ENCODE peak calls at places on chromosomes 3 and 15, in six cellular contexts. One of them, this sample, is unnamed.
A peak's percentile ranks its signal among the peaks of the same experiment; 100 is the strongest.

GRCh38 chr15:62554164-62554563 is 389.1 kb upstream of the C2CD4B start:
- ATAC-seq in upper lobe of left lung: no peak
- ATAC-seq in A549: no peak
- ATAC-seq in HepG2: no peak
- ATAC-seq in GM12878: peak; percentile 29
- ATAC-seq in K562: no peak
- ATAC-seq in this sample: no peak

GRCh38 chr15:39140060-39140604 is 440.7 kb upstream of the THBS1 start:
- ATAC-seq in upper lobe of left lung: peak; percentile 72
- ATAC-seq in A549: peak; percentile 98
- ATAC-seq in HepG2: peak; percentile 93
- ATAC-seq in GM12878: peak; percentile 86
- ATAC-seq in K562: peak; percentile 93
- ATAC-seq in this sample: no peak

GRCh38 chr15:38217181-38217580 is 35.5 kb upstream of the SPRED1 start:
- ATAC-seq in upper lobe of left lung: peak; percentile 41
- ATAC-seq in A549: peak; percentile 51
- ATAC-seq in HepG2: no peak
- ATAC-seq in GM12878: no peak
- ATAC-seq in K562: no peak
- ATAC-seq in this sample: no peak

GRCh38 chr15:25675396-25675795 is 187.7 kb downstream of the ATP10A start:
- ATAC-seq in upper lobe of left lung: no peak
- ATAC-seq in A549: no peak
- ATAC-seq in HepG2: no peak
- ATAC-seq in GM12878: no peak
- ATAC-seq in K562: no peak
- ATAC-seq in this sample: peak; percentile 66

GRCh38 chr3:100106531-100107155 is 7.7 kb downstream of the FILIP1L start:
- ATAC-seq in upper lobe of left lung: no peak
- ATAC-seq in A549: no peak
- ATAC-seq in HepG2: no peak
- ATAC-seq in GM12878: no peak
- ATAC-seq in K562: no peak
- ATAC-seq in this sample: no peak

GRCh38 chr15:39623550-39623931 is 42.7 kb downstream of the THBS1 start:
- ATAC-seq in upper lobe of left lung: no peak
- ATAC-seq in A549: no peak
- ATAC-seq in HepG2: no peak
- ATAC-seq in GM12878: peak; percentile 96
- ATAC-seq in K562: no peak
- ATAC-seq in this sample: no peak

GRCh38 chr15:66650433-66650832 is 51.6 kb upstream of the SMAD6 start:
- ATAC-seq in upper lobe of left lung: peak; percentile 85
- ATAC-seq in A549: peak; percentile 63
- ATAC-seq in HepG2: peak; percentile 36
- ATAC-seq in GM12878: no peak
- ATAC-seq in K562: peak; percentile 10
- ATAC-seq in this sample: peak; percentile 70

GRCh38 chr3:10602769-10603768 is 97.7 kb upstream of the ATP2B2 start:
- ATAC-seq in upper lobe of left lung: no peak
- ATAC-seq in A549: no peak
- ATAC-seq in HepG2: no peak
- ATAC-seq in GM12878: peak; percentile 45
- ATAC-seq in K562: no peak
- ATAC-seq in this sample: no peak

GRCh38 chr3:133444071-133444774 is 44.4 kb downstream of the BFSP2 start:
- ATAC-seq in upper lobe of left lung: no peak
- ATAC-seq in A549: peak; percentile 89
- ATAC-seq in HepG2: no peak
- ATAC-seq in GM12878: no peak
- ATAC-seq in K562: no peak
- ATAC-seq in this sample: no peak

GRCh38 chr3:124791639-124792111 is 61.4 kb downstream of the UMPS start:
- ATAC-seq in upper lobe of left lung: peak; percentile 73
- ATAC-seq in A549: no peak
- ATAC-seq in HepG2: no peak
- ATAC-seq in GM12878: peak; percentile 36
- ATAC-seq in K562: no peak
- ATAC-seq in this sample: peak; percentile 72

GRCh38 chr15:85477061-85477460 is 96.7 kb downstream of the AKAP13 start:
- ATAC-seq in upper lobe of left lung: no peak
- ATAC-seq in A549: no peak
- ATAC-seq in HepG2: no peak
- ATAC-seq in GM12878: no peak
- ATAC-seq in K562: no peak
- ATAC-seq in this sample: no peak

GRCh38 chr3:40432793-40433192 is 24.3 kb upstream of the RPL14 start:
- ATAC-seq in upper lobe of left lung: no peak
- ATAC-seq in A549: no peak
- ATAC-seq in HepG2: no peak
- ATAC-seq in GM12878: no peak
- ATAC-seq in K562: peak; percentile 87
- ATAC-seq in this sample: no peak

GRCh38 chr3:105786241-105786640 is 82.6 kb downstream of the CBLB start:
- ATAC-seq in upper lobe of left lung: no peak
- ATAC-seq in A549: no peak
- ATAC-seq in HepG2: no peak
- ATAC-seq in GM12878: no peak
- ATAC-seq in K562: no peak
- ATAC-seq in this sample: no peak

GRCh38 chr15:58528197-58528870 is 96.5 kb downstream of the LIPC start:
- ATAC-seq in upper lobe of left lung: peak; percentile 24
- ATAC-seq in A549: peak; percentile 88
- ATAC-seq in HepG2: peak; percentile 92
- ATAC-seq in GM12878: no peak
- ATAC-seq in K562: no peak
- ATAC-seq in this sample: peak; percentile 64

GRCh38 chr3:120171134-120171863 is 77.1 kb upstream of the GSK3B start:
- ATAC-seq in upper lobe of left lung: peak; percentile 12
- ATAC-seq in A549: no peak
- ATAC-seq in HepG2: no peak
- ATAC-seq in GM12878: no peak
- ATAC-seq in K562: no peak
- ATAC-seq in this sample: peak; percentile 68

GRCh38 chr15:62896380-62896866 is 146.1 kb upstream of the TPM1 start:
- ATAC-seq in upper lobe of left lung: peak; percentile 11
- ATAC-seq in A549: peak; percentile 63
- ATAC-seq in HepG2: peak; percentile 43
- ATAC-seq in GM12878: no peak
- ATAC-seq in K562: no peak
- ATAC-seq in this sample: no peak

GRCh38 chr3:14401692-14402303 is 608 bp upstream of the SLC6A6 start:
- ATAC-seq in upper lobe of left lung: no peak
- ATAC-seq in A549: no peak
- ATAC-seq in HepG2: no peak
- ATAC-seq in GM12878: no peak
- ATAC-seq in K562: no peak
- ATAC-seq in this sample: no peak

GRCh38 chr15:99443768-99444446 is 121.9 kb upstream of the MEF2A start:
- ATAC-seq in upper lobe of left lung: no peak
- ATAC-seq in A549: no peak
- ATAC-seq in HepG2: no peak
- ATAC-seq in GM12878: no peak
- ATAC-seq in K562: no peak
- ATAC-seq in this sample: no peak

GRCh38 chr3:42052867-42053351 is 38.2 kb upstream of the TRAK1 start:
- ATAC-seq in upper lobe of left lung: no peak
- ATAC-seq in A549: peak; percentile 23
- ATAC-seq in HepG2: peak; percentile 94
- ATAC-seq in GM12878: no peak
- ATAC-seq in K562: no peak
- ATAC-seq in this sample: peak; percentile 34

GRCh38 chr3:157290761-157291160 is 130.8 kb upstream of the CCNL1 start:
- ATAC-seq in upper lobe of left lung: peak; percentile 36
- ATAC-seq in A549: no peak
- ATAC-seq in HepG2: no peak
- ATAC-seq in GM12878: no peak
- ATAC-seq in K562: no peak
- ATAC-seq in this sample: peak; percentile 50
- TF ChIP-seq EP300 in upper lobe of left lung: no peak
- TF ChIP-seq EP300 in A549: no peak
- TF ChIP-seq EP300 in HepG2: no peak
- TF ChIP-seq EP300 in GM12878: no peak
- TF ChIP-seq EP300 in K562: no peak
- TF ChIP-seq EP300 in this sample: no peak

DNA sequence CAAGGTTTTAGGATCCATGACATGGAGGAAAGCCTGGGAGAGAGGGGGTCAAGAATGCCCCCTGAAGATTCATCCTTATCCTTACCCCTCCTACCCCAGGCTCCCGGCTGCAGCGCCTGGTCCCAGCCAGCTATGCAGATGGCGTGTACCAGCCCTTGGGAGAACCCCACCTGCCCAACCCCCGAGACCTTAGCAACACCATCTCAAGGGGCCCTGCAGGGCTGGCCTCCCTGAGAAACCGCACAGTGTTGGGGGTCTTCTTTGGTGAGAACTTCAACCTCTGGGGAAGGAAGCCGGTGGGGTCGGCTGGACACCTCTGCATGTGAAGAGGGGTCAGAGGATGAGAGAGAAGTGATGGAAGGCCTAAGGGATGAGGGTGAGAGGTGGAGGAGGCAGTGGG is 4.3 kb downstream of the DUOX1 start:
- ATAC-seq in upper lobe of left lung: no peak
- ATAC-seq in A549: no peak
- ATAC-seq in HepG2: no peak
- ATAC-seq in GM12878: no peak
- ATAC-seq in K562: no peak
- ATAC-seq in this sample: no peak
- H3K27ac ChIP-seq in upper lobe of left lung: peak overlapping the region; percentile 91
- H3K27ac ChIP-seq in A549: no peak overlapping the region
- H3K27ac ChIP-seq in HepG2: no peak overlapping the region
- H3K27ac ChIP-seq in GM12878: no peak overlapping the region
- H3K27ac ChIP-seq in K562: no peak overlapping the region
- H3K27ac ChIP-seq in this sample: no peak overlapping the region

DNA sequence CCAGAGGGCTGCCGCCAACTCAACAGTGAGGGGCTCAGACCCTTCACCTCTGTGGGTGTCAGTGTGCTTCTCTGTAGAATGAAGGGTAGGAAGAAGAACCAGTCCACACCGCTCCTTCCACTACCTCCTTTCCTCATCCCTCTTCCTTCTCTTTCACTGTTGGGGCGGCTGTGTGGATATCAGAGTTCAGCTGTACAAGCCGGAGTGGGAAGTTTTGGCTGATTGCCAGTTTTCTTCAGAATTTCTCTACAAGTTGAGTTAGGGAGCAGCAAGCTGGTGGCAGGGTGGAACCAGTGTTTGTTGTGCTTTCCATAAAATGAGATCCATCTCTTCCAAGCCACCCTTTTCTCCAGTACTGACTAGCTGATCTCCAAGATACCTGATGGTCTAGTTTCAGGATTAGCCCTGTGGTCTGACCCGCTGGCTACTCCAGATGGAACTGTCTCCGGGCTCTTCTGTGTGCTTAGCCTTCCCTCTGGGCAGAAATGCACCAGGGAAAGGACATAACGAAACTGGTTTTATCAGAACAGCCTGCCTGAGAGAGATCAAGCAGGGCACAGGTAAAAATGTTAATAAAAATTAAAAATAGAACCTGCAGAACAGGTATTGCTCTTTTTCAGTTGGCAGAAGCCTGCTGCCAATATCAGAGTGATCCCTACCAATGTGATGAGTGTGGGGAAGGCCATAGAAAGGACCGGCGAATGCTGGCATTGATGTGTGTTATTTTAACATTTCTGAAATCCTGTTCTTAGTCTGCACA is 169.9 kb upstream of the TSC22D2 start:
- ATAC-seq in upper lobe of left lung: no peak
- ATAC-seq in A549: no peak
- ATAC-seq in HepG2: no peak
- ATAC-seq in GM12878: no peak
- ATAC-seq in K562: no peak
- ATAC-seq in this sample: no peak
- H3K4me3 ChIP-seq in upper lobe of left lung: no peak overlapping the region
- H3K4me3 ChIP-seq in A549: no peak overlapping the region
- H3K4me3 ChIP-seq in HepG2: no peak overlapping the region
- H3K4me3 ChIP-seq in GM12878: no peak overlapping the region
- H3K4me3 ChIP-seq in K562: no peak overlapping the region
- H3K4me3 ChIP-seq in this sample: no peak overlapping the region

GRCh38 chr15:74820056-74820455 is 6.4 kb upstream of the CPLX3 start:
- ATAC-seq in upper lobe of left lung: no peak
- ATAC-seq in A549: no peak
- ATAC-seq in HepG2: no peak
- ATAC-seq in GM12878: no peak
- ATAC-seq in K562: no peak
- ATAC-seq in this sample: no peak
- TF ChIP-seq EP300 in upper lobe of left lung: no peak
- TF ChIP-seq EP300 in A549: no peak
- TF ChIP-seq EP300 in HepG2: no peak
- TF ChIP-seq EP300 in GM12878: no peak
- TF ChIP-seq EP300 in K562: no peak
- TF ChIP-seq EP300 in this sample: no peak

GRCh38 chr3:197714251-197714650 is 22.5 kb downstream of the RUBCN start:
- ATAC-seq in upper lobe of left lung: no peak
- ATAC-seq in A549: no peak
- ATAC-seq in HepG2: no peak
- ATAC-seq in GM12878: no peak
- ATAC-seq in K562: no peak
- ATAC-seq in this sample: no peak
- H3K27ac ChIP-seq in upper lobe of left lung: no peak overlapping the region
- H3K27ac ChIP-seq in A549: peak overlapping the region; percentile 95
- H3K27ac ChIP-seq in HepG2: no peak overlapping the region
- H3K27ac ChIP-seq in GM12878: peak overlapping the region; percentile 95
- H3K27ac ChIP-seq in K562: no peak overlapping the region
- H3K27ac ChIP-seq in this sample: no peak overlapping the region

GRCh38 chr3:192892981-192893827 is 24.5 kb downstream of the MB21D2 start:
- ATAC-seq in upper lobe of left lung: peak; percentile 87
- ATAC-seq in A549: peak; percentile 78
- ATAC-seq in HepG2: no peak
- ATAC-seq in GM12878: peak; percentile 93
- ATAC-seq in K562: peak; percentile 27
- ATAC-seq in this sample: peak; percentile 81
- H3K4me3 ChIP-seq in upper lobe of left lung: no peak overlapping the region
- H3K4me3 ChIP-seq in A549: peak overlapping the region; percentile 13
- H3K4me3 ChIP-seq in HepG2: no peak overlapping the region
- H3K4me3 ChIP-seq in GM12878: no peak overlapping the region
- H3K4me3 ChIP-seq in K562: no peak overlapping the region
- H3K4me3 ChIP-seq in this sample: peak overlapping the region; percentile 22

GRCh38 chr3:39180546-39181346 is 11.6 kb downstream of the XIRP1 start:
- ATAC-seq in upper lobe of left lung: peak; percentile 91
- ATAC-seq in A549: peak; percentile 86
- ATAC-seq in HepG2: peak; percentile 91
- ATAC-seq in GM12878: peak; percentile 94
- ATAC-seq in K562: peak; percentile 93
- ATAC-seq in this sample: peak; percentile 90
- TF ChIP-seq EP300 in upper lobe of left lung: peak; percentile 55
- TF ChIP-seq EP300 in A549: no peak
- TF ChIP-seq EP300 in HepG2: no peak
- TF ChIP-seq EP300 in GM12878: no peak
- TF ChIP-seq EP300 in K562: no peak
- TF ChIP-seq EP300 in this sample: peak; percentile 53

DNA sequence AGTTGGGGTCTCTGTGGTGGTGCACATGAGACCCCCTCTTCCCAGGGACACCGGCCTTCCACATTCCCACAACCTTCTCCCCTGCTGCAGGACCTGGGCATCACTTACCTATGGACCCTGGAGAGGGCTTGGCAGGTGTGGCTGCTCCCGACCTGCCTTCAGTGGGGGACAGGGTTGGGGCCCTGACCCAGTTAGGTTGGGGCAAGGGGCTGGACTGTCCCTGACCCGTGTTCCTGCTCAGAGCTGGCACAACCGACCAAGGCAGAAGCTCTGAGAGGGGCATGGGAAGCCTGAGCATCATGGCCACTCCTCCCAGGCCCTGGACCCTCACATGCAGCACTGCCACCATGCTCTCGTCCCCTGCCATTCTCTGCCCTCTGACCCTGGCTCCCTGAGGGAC is 6.1 kb downstream of the NBEAL2 start:
- ATAC-seq in upper lobe of left lung: no peak
- ATAC-seq in A549: no peak
- ATAC-seq in HepG2: no peak
- ATAC-seq in GM12878: no peak
- ATAC-seq in K562: no peak
- ATAC-seq in this sample: no peak
- H3K27ac ChIP-seq in upper lobe of left lung: peak overlapping the region; percentile 86
- H3K27ac ChIP-seq in A549: no peak overlapping the region
- H3K27ac ChIP-seq in HepG2: no peak overlapping the region
- H3K27ac ChIP-seq in GM12878: no peak overlapping the region
- H3K27ac ChIP-seq in K562: peak overlapping the region; percentile 99
- H3K27ac ChIP-seq in this sample: no peak overlapping the region

This sample was measured in gastroesophageal sphincter.